ENCODE peak calls at places on chromosomes 6 and 20, in seven cellular contexts. One of them, this sample, is unnamed.

GRCh38 chr6:52522655-52523054 is 54.2 kb downstream of the TRAM2 start:
- DNase-seq in suprapubic skin: no peak
- DNase-seq in substantia nigra: no peak
- DNase-seq in mammary epithelial cell: no peak
- DNase-seq in heart left ventricle: no peak
- DNase-seq in heart right ventricle: no peak
- DNase-seq in upper lobe of right lung: no peak
- DNase-seq in this sample: no peak

GRCh38 chr6:142881771-142882170 is 63.2 kb downstream of the HIVEP2 start:
- DNase-seq in suprapubic skin: no peak
- DNase-seq in substantia nigra: no peak
- DNase-seq in mammary epithelial cell: no peak
- DNase-seq in heart left ventricle: no peak
- DNase-seq in heart right ventricle: no peak
- DNase-seq in upper lobe of right lung: no peak
- DNase-seq in this sample: no peak

GRCh38 chr6:56311086-56311485 is 63.7 kb upstream of the COL21A1 start:
- DNase-seq in suprapubic skin: no peak
- DNase-seq in substantia nigra: no peak
- DNase-seq in mammary epithelial cell: no peak
- DNase-seq in heart left ventricle: no peak
- DNase-seq in heart right ventricle: no peak
- DNase-seq in upper lobe of right lung: no peak
- DNase-seq in this sample: no peak

GRCh38 chr6:86357877-86358276 is 579.5 kb upstream of the HTR1E start:
- DNase-seq in suprapubic skin: no peak
- DNase-seq in substantia nigra: no peak
- DNase-seq in mammary epithelial cell: no peak
- DNase-seq in heart left ventricle: no peak
- DNase-seq in heart right ventricle: no peak
- DNase-seq in upper lobe of right lung: no peak
- DNase-seq in this sample: no peak

GRCh38 chr6:112113371-112113770 is 26.0 kb downstream of the FAM229B start:
- DNase-seq in suprapubic skin: no peak
- DNase-seq in substantia nigra: no peak
- DNase-seq in mammary epithelial cell: no peak
- DNase-seq in heart left ventricle: no peak
- DNase-seq in heart right ventricle: no peak
- DNase-seq in upper lobe of right lung: no peak
- DNase-seq in this sample: no peak

GRCh38 chr6:70280462-70280861 is 22.4 kb downstream of the COL9A1 start:
- DNase-seq in suprapubic skin: no peak
- DNase-seq in substantia nigra: no peak
- DNase-seq in mammary epithelial cell: no peak
- DNase-seq in heart left ventricle: no peak
- DNase-seq in heart right ventricle: no peak
- DNase-seq in upper lobe of right lung: no peak
- DNase-seq in this sample: no peak

GRCh38 chr6:5749016-5749665 is 257.6 kb downstream of the NRN1 start:
- DNase-seq in suprapubic skin: no peak
- DNase-seq in substantia nigra: no peak
- DNase-seq in mammary epithelial cell: no peak
- DNase-seq in heart left ventricle: no peak
- DNase-seq in heart right ventricle: peak
- DNase-seq in upper lobe of right lung: no peak
- DNase-seq in this sample: no peak

GRCh38 chr20:32972181-32973076 is 31.8 kb downstream of the SUN5 start:
- DNase-seq in suprapubic skin: peak
- DNase-seq in substantia nigra: no peak
- DNase-seq in mammary epithelial cell: no peak
- DNase-seq in heart left ventricle: no peak
- DNase-seq in heart right ventricle: no peak
- DNase-seq in upper lobe of right lung: peak
- DNase-seq in this sample: no peak

GRCh38 chr6:18823782-18824386 is 436.7 kb downstream of the RNF144B start:
- DNase-seq in suprapubic skin: no peak
- DNase-seq in substantia nigra: no peak
- DNase-seq in mammary epithelial cell: peak
- DNase-seq in heart left ventricle: no peak
- DNase-seq in heart right ventricle: no peak
- DNase-seq in upper lobe of right lung: no peak
- DNase-seq in this sample: no peak

GRCh38 chr6:134063966-134064445 is 11.6 kb upstream of the SLC2A12 start:
- DNase-seq in suprapubic skin: no peak
- DNase-seq in substantia nigra: no peak
- DNase-seq in mammary epithelial cell: peak
- DNase-seq in heart left ventricle: no peak
- DNase-seq in heart right ventricle: no peak
- DNase-seq in upper lobe of right lung: no peak
- DNase-seq in this sample: no peak

GRCh38 chr6:105294129-105294528 is 108.8 kb downstream of the PREP start:
- DNase-seq in suprapubic skin: no peak
- DNase-seq in substantia nigra: no peak
- DNase-seq in mammary epithelial cell: no peak
- DNase-seq in heart left ventricle: no peak
- DNase-seq in heart right ventricle: no peak
- DNase-seq in upper lobe of right lung: no peak
- DNase-seq in this sample: no peak

GRCh38 chr6:15977050-15977449 is 151.8 kb upstream of the MYLIP start:
- DNase-seq in suprapubic skin: no peak
- DNase-seq in substantia nigra: no peak
- DNase-seq in mammary epithelial cell: no peak
- DNase-seq in heart left ventricle: no peak
- DNase-seq in heart right ventricle: no peak
- DNase-seq in upper lobe of right lung: no peak
- DNase-seq in this sample: no peak

GRCh38 chr20:15359056-15359455 is 1021.6 kb upstream of the FLRT3 start:
- DNase-seq in suprapubic skin: no peak
- DNase-seq in substantia nigra: no peak
- DNase-seq in mammary epithelial cell: peak
- DNase-seq in heart left ventricle: no peak
- DNase-seq in heart right ventricle: no peak
- DNase-seq in upper lobe of right lung: no peak
- DNase-seq in this sample: no peak

GRCh38 chr6:43308101-43308989 is at the start of gene CRIP3:
- DNase-seq in suprapubic skin: no peak
- DNase-seq in substantia nigra: no peak
- DNase-seq in mammary epithelial cell: peak
- DNase-seq in heart left ventricle: no peak
- DNase-seq in heart right ventricle: peak
- DNase-seq in upper lobe of right lung: no peak
- DNase-seq in this sample: no peak

GRCh38 chr6:136956590-136957573 is 34.8 kb downstream of the SLC35D3 start:
- DNase-seq in suprapubic skin: no peak
- DNase-seq in substantia nigra: no peak
- DNase-seq in mammary epithelial cell: no peak
- DNase-seq in heart left ventricle: no peak
- DNase-seq in heart right ventricle: no peak
- DNase-seq in upper lobe of right lung: no peak
- DNase-seq in this sample: no peak

GRCh38 chr6:150322452-150322851 is 46.4 kb upstream of the IYD start:
- DNase-seq in suprapubic skin: no peak
- DNase-seq in substantia nigra: no peak
- DNase-seq in mammary epithelial cell: no peak
- DNase-seq in heart left ventricle: no peak
- DNase-seq in heart right ventricle: peak
- DNase-seq in upper lobe of right lung: no peak
- DNase-seq in this sample: no peak

GRCh38 chr6:134123666-134124208 is 71.3 kb upstream of the SLC2A12 start:
- DNase-seq in suprapubic skin: no peak
- DNase-seq in substantia nigra: no peak
- DNase-seq in mammary epithelial cell: peak
- DNase-seq in heart left ventricle: no peak
- DNase-seq in heart right ventricle: no peak
- DNase-seq in upper lobe of right lung: no peak
- DNase-seq in this sample: no peak

GRCh38 chr6:122869437-122870024 is 80.5 kb downstream of the SMPDL3A start:
- DNase-seq in suprapubic skin: no peak
- DNase-seq in substantia nigra: no peak
- DNase-seq in mammary epithelial cell: peak
- DNase-seq in heart left ventricle: no peak
- DNase-seq in heart right ventricle: no peak
- DNase-seq in upper lobe of right lung: no peak
- DNase-seq in this sample: peak

GRCh38 chr6:2970753-2971419 is 481 bp downstream of the SERPINB6 start:
- DNase-seq in suprapubic skin: peak
- DNase-seq in substantia nigra: no peak
- DNase-seq in mammary epithelial cell: peak
- DNase-seq in heart left ventricle: peak
- DNase-seq in heart right ventricle: peak
- DNase-seq in upper lobe of right lung: peak
- DNase-seq in this sample: no peak

GRCh38 chr6:168060521-168060931 is 18.5 kb downstream of the FRMD1 start:
- DNase-seq in suprapubic skin: no peak
- DNase-seq in substantia nigra: peak
- DNase-seq in mammary epithelial cell: peak
- DNase-seq in heart left ventricle: peak
- DNase-seq in heart right ventricle: peak
- DNase-seq in upper lobe of right lung: no peak
- DNase-seq in this sample: no peak

GRCh38 chr20:46251211-46251673 is 57.1 kb downstream of the CDH22 start:
- DNase-seq in suprapubic skin: no peak
- DNase-seq in substantia nigra: no peak
- DNase-seq in mammary epithelial cell: no peak
- DNase-seq in heart left ventricle: no peak
- DNase-seq in heart right ventricle: no peak
- DNase-seq in upper lobe of right lung: no peak
- DNase-seq in this sample: no peak

DNA sequence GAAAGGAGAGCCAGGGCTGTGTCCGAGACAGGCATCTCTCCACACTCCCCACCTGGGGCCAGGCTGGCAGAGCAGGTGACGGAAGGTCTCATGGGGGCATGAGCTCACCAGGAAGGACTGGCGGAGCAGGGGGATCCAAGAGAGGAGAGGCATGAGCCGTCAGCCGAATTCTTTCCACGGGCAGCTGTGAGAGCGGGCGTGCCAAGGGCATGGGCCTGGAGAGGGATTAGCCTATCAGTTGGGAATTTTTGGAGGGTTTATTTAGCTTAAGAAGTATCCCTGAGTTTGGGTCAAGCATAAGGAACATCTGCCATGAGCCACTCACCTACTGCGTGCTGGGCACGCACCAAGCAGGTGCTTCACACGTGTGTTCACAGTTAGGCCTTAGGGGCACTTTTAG is 60.2 kb upstream of the ZNFX1 start:
- DNase-seq in suprapubic skin: no peak
- DNase-seq in substantia nigra: no peak
- DNase-seq in mammary epithelial cell: no peak
- DNase-seq in heart left ventricle: no peak
- DNase-seq in heart right ventricle: no peak
- DNase-seq in upper lobe of right lung: no peak
- DNase-seq in this sample: no peak
- H3K27ac ChIP-seq in suprapubic skin: no peak
- H3K27ac ChIP-seq in substantia nigra: no peak
- H3K27ac ChIP-seq in mammary epithelial cell: no peak
- H3K27ac ChIP-seq in heart left ventricle: no peak
- H3K27ac ChIP-seq in heart right ventricle: no peak
- H3K27ac ChIP-seq in upper lobe of right lung: no peak
- H3K27ac ChIP-seq in this sample: no peak

DNA sequence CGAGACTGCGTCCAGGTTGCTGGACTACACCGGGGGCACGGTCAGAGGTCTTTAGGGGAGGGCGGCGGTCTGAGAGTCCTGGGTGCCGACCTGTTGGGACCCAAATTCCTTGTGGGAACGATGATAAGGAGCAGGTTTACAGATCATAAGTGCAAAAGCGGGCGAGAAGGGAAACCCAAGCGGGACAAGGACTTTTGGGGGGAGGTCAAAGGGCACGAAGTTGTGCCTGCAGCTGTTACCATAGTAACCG is 350 bp upstream of the GNL1 start:
- DNase-seq in suprapubic skin: peak
- DNase-seq in substantia nigra: no peak
- DNase-seq in mammary epithelial cell: peak
- DNase-seq in heart left ventricle: peak
- DNase-seq in heart right ventricle: peak
- DNase-seq in upper lobe of right lung: no peak
- DNase-seq in this sample: no peak
- H3K27ac ChIP-seq in suprapubic skin: peak
- H3K27ac ChIP-seq in substantia nigra: peak
- H3K27ac ChIP-seq in mammary epithelial cell: peak
- H3K27ac ChIP-seq in heart left ventricle: peak
- H3K27ac ChIP-seq in heart right ventricle: peak
- H3K27ac ChIP-seq in upper lobe of right lung: peak
- H3K27ac ChIP-seq in this sample: peak

GRCh38 chr6:13407709-13408695 is 79.4 kb downstream of the GFOD1 start:
- DNase-seq in suprapubic skin: no peak
- DNase-seq in substantia nigra: no peak
- DNase-seq in mammary epithelial cell: peak
- DNase-seq in heart left ventricle: no peak
- DNase-seq in heart right ventricle: no peak
- DNase-seq in upper lobe of right lung: no peak
- DNase-seq in this sample: peak
- H3K27ac ChIP-seq in suprapubic skin: peak
- H3K27ac ChIP-seq in substantia nigra: peak
- H3K27ac ChIP-seq in mammary epithelial cell: peak
- H3K27ac ChIP-seq in heart left ventricle: peak
- H3K27ac ChIP-seq in heart right ventricle: peak
- H3K27ac ChIP-seq in upper lobe of right lung: peak
- H3K27ac ChIP-seq in this sample: peak

GRCh38 chr6:141133836-141134235 is 998.9 kb upstream of the GJE1 start:
- DNase-seq in suprapubic skin: no peak
- DNase-seq in substantia nigra: no peak
- DNase-seq in mammary epithelial cell: no peak
- DNase-seq in heart left ventricle: no peak
- DNase-seq in heart right ventricle: no peak
- DNase-seq in upper lobe of right lung: no peak
- DNase-seq in this sample: no peak
- H3K27ac ChIP-seq in suprapubic skin: no peak
- H3K27ac ChIP-seq in substantia nigra: no peak
- H3K27ac ChIP-seq in mammary epithelial cell: no peak
- H3K27ac ChIP-seq in heart left ventricle: no peak
- H3K27ac ChIP-seq in heart right ventricle: no peak
- H3K27ac ChIP-seq in upper lobe of right lung: no peak
- H3K27ac ChIP-seq in this sample: no peak

DNA sequence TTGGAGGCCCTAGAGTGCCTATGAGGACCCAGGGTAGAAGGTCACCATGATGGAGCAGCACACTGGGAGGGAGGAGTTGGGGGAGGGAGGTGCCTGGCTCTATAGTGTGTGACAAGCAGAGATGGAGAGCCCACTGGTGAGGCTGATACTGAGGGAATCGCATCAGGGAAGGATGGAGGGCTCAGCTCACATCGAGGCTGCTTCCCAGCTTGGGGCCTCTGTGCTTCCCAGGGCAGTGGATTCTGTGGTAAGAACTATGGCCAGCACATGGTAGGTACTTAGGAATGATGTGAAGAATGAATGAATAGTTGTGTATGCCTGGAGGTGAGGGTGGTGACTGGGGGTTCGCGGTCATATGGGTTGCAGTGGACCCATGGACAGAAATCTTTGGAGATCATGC is 1.3 kb upstream of the EPB41L1 start:
- DNase-seq in suprapubic skin: no peak
- DNase-seq in substantia nigra: no peak
- DNase-seq in mammary epithelial cell: no peak
- DNase-seq in heart left ventricle: peak
- DNase-seq in heart right ventricle: no peak
- DNase-seq in upper lobe of right lung: no peak
- DNase-seq in this sample: no peak
- H3K27ac ChIP-seq in suprapubic skin: no peak
- H3K27ac ChIP-seq in substantia nigra: peak
- H3K27ac ChIP-seq in mammary epithelial cell: no peak
- H3K27ac ChIP-seq in heart left ventricle: peak
- H3K27ac ChIP-seq in heart right ventricle: peak
- H3K27ac ChIP-seq in upper lobe of right lung: no peak
- H3K27ac ChIP-seq in this sample: no peak

This sample was measured in epithelial cell of prostate.